ENCODE peak calls at places on chromosomes 3 and 15, in five cellular contexts. One of them, this sample, is unnamed.

GRCh38 chr3:66823532-66823931 is 174.6 kb upstream of the KBTBD8 start:
- DNase-seq in NT2/D1: no peak
- DNase-seq in EH: no peak
- DNase-seq in HepG2: no peak
- DNase-seq in central memory CD4-positive, alpha-beta T cell: no peak
- DNase-seq in this sample: no peak

GRCh38 chr3:142723968-142724681 is at the start of gene TRPC1:
- DNase-seq in NT2/D1: peak
- DNase-seq in EH: peak
- DNase-seq in HepG2: peak
- DNase-seq in central memory CD4-positive, alpha-beta T cell: peak
- DNase-seq in this sample: peak

GRCh38 chr3:43153189-43154083 is 47.6 kb upstream of the POMGNT2 start:
- DNase-seq in HepG2: no peak
- DNase-seq in central memory CD4-positive, alpha-beta T cell: no peak
- DNase-seq in NT2/D1: no peak
- DNase-seq in EH: peak
- DNase-seq in this sample: peak

GRCh38 chr3:58058654-58059263 is 50.5 kb downstream of the FLNB start:
- DNase-seq in EH: peak
- DNase-seq in central memory CD4-positive, alpha-beta T cell: no peak
- DNase-seq in HepG2: no peak
- DNase-seq in NT2/D1: no peak
- DNase-seq in this sample: no peak

GRCh38 chr15:81338422-81339007 is 14.6 kb upstream of the STARD5 start:
- DNase-seq in NT2/D1: no peak
- DNase-seq in HepG2: no peak
- DNase-seq in EH: peak
- DNase-seq in central memory CD4-positive, alpha-beta T cell: no peak
- DNase-seq in this sample: no peak

GRCh38 chr3:159273070-159273469 is 471.2 kb downstream of the MFSD1 start:
- DNase-seq in central memory CD4-positive, alpha-beta T cell: no peak
- DNase-seq in NT2/D1: no peak
- DNase-seq in HepG2: no peak
- DNase-seq in EH: no peak
- DNase-seq in this sample: no peak

GRCh38 chr3:100402150-100402706 is 889 bp downstream of the LNP1 start:
- DNase-seq in central memory CD4-positive, alpha-beta T cell: no peak
- DNase-seq in NT2/D1: no peak
- DNase-seq in EH: peak
- DNase-seq in HepG2: no peak
- DNase-seq in this sample: no peak

GRCh38 chr15:25375557-25375956 is 63.3 kb downstream of the UBE3A start:
- DNase-seq in HepG2: peak
- DNase-seq in EH: no peak
- DNase-seq in central memory CD4-positive, alpha-beta T cell: no peak
- DNase-seq in NT2/D1: no peak
- DNase-seq in this sample: no peak

GRCh38 chr3:38453075-38453913 is at the start of gene ACVR2B:
- DNase-seq in HepG2: peak
- DNase-seq in EH: peak
- DNase-seq in central memory CD4-positive, alpha-beta T cell: peak
- DNase-seq in NT2/D1: peak
- DNase-seq in this sample: peak

GRCh38 chr3:117017135-117017990 is 307.8 kb downstream of the TUSC7 start:
- DNase-seq in HepG2: no peak
- DNase-seq in central memory CD4-positive, alpha-beta T cell: no peak
- DNase-seq in EH: no peak
- DNase-seq in NT2/D1: no peak
- DNase-seq in this sample: no peak

GRCh38 chr15:55183679-55184078 is 13.1 kb downstream of the RSL24D1 start:
- DNase-seq in EH: peak
- DNase-seq in central memory CD4-positive, alpha-beta T cell: no peak
- DNase-seq in HepG2: no peak
- DNase-seq in NT2/D1: no peak
- DNase-seq in this sample: no peak

GRCh38 chr3:144361002-144361401 is 389.4 kb downstream of the DIPK2A start:
- DNase-seq in NT2/D1: no peak
- DNase-seq in EH: no peak
- DNase-seq in central memory CD4-positive, alpha-beta T cell: no peak
- DNase-seq in HepG2: no peak
- DNase-seq in this sample: no peak

GRCh38 chr15:78407889-78408640 is 30.0 kb upstream of the IREB2 start:
- DNase-seq in NT2/D1: no peak
- DNase-seq in central memory CD4-positive, alpha-beta T cell: no peak
- DNase-seq in EH: no peak
- DNase-seq in HepG2: no peak
- DNase-seq in this sample: no peak

GRCh38 chr3:184608209-184608608 is 46.6 kb downstream of the EPHB3 start:
- DNase-seq in HepG2: no peak
- DNase-seq in EH: no peak
- DNase-seq in central memory CD4-positive, alpha-beta T cell: peak
- DNase-seq in NT2/D1: no peak
- DNase-seq in this sample: no peak

GRCh38 chr3:89300976-89301375 is 193.6 kb downstream of the EPHA3 start:
- DNase-seq in EH: peak
- DNase-seq in HepG2: no peak
- DNase-seq in central memory CD4-positive, alpha-beta T cell: no peak
- DNase-seq in NT2/D1: no peak
- DNase-seq in this sample: no peak

GRCh38 chr3:14886101-14886500 is 61.3 kb upstream of the NR2C2 start:
- DNase-seq in central memory CD4-positive, alpha-beta T cell: no peak
- DNase-seq in HepG2: no peak
- DNase-seq in EH: no peak
- DNase-seq in NT2/D1: no peak
- DNase-seq in this sample: no peak

GRCh38 chr3:71011565-71012287 is 571.8 kb downstream of the FOXP1 start:
- DNase-seq in central memory CD4-positive, alpha-beta T cell: peak
- DNase-seq in HepG2: no peak
- DNase-seq in EH: no peak
- DNase-seq in NT2/D1: no peak
- DNase-seq in this sample: no peak

GRCh38 chr3:27939940-27940339 is 217.8 kb upstream of the EOMES start:
- DNase-seq in central memory CD4-positive, alpha-beta T cell: no peak
- DNase-seq in EH: peak
- DNase-seq in HepG2: peak
- DNase-seq in NT2/D1: peak
- DNase-seq in this sample: no peak

GRCh38 chr3:188595890-188596376 is 442.0 kb downstream of the LPP start:
- DNase-seq in central memory CD4-positive, alpha-beta T cell: no peak
- DNase-seq in NT2/D1: no peak
- DNase-seq in EH: peak
- DNase-seq in HepG2: no peak
- DNase-seq in this sample: no peak

GRCh38 chr3:12444582-12445468 is 39.5 kb upstream of the TSEN2 start:
- DNase-seq in HepG2: peak
- DNase-seq in central memory CD4-positive, alpha-beta T cell: no peak
- DNase-seq in EH: peak
- DNase-seq in NT2/D1: no peak
- DNase-seq in this sample: no peak

GRCh38 chr3:186427627-186428026 is 65.6 kb upstream of the DGKG start:
- DNase-seq in HepG2: no peak
- DNase-seq in NT2/D1: no peak
- DNase-seq in EH: peak
- DNase-seq in central memory CD4-positive, alpha-beta T cell: no peak
- DNase-seq in this sample: no peak

GRCh38 chr15:100877551-100877950 is 2.1 kb upstream of the ALDH1A3 start:
- DNase-seq in EH: no peak
- DNase-seq in HepG2: no peak
- DNase-seq in central memory CD4-positive, alpha-beta T cell: no peak
- DNase-seq in NT2/D1: no peak
- DNase-seq in this sample: no peak

GRCh38 chr3:140276698-140277097 is 341.7 kb downstream of the CLSTN2 start:
- DNase-seq in central memory CD4-positive, alpha-beta T cell: no peak
- DNase-seq in NT2/D1: peak
- DNase-seq in EH: peak
- DNase-seq in HepG2: peak
- DNase-seq in this sample: no peak

GRCh38 chr3:81816473-81817260 is 55.2 kb upstream of the GBE1 start:
- DNase-seq in NT2/D1: no peak
- DNase-seq in central memory CD4-positive, alpha-beta T cell: no peak
- DNase-seq in EH: peak
- DNase-seq in HepG2: no peak
- DNase-seq in this sample: no peak

GRCh38 chr15:43169888-43170287 is 15.3 kb upstream of the CCNDBP1 start:
- DNase-seq in EH: peak
- DNase-seq in HepG2: no peak
- DNase-seq in NT2/D1: no peak
- DNase-seq in central memory CD4-positive, alpha-beta T cell: no peak
- DNase-seq in this sample: no peak

GRCh38 chr3:55468251-55468650 is 18.9 kb downstream of the WNT5A start:
- DNase-seq in EH: peak
- DNase-seq in central memory CD4-positive, alpha-beta T cell: no peak
- DNase-seq in NT2/D1: no peak
- DNase-seq in HepG2: no peak
- DNase-seq in this sample: no peak

GRCh38 chr3:124372784-124373183 is 357.5 kb upstream of the UMPS start:
- DNase-seq in NT2/D1: peak
- DNase-seq in HepG2: no peak
- DNase-seq in EH: no peak
- DNase-seq in central memory CD4-positive, alpha-beta T cell: no peak
- DNase-seq in this sample: no peak

GRCh38 chr3:33173103-33173502 is 45.5 kb downstream of the SUSD5 start:
- DNase-seq in NT2/D1: no peak
- DNase-seq in EH: no peak
- DNase-seq in central memory CD4-positive, alpha-beta T cell: no peak
- DNase-seq in HepG2: no peak
- DNase-seq in this sample: no peak

GRCh38 chr3:123656691-123657090 is 71.8 kb upstream of the HACD2 start:
- DNase-seq in HepG2: no peak
- DNase-seq in central memory CD4-positive, alpha-beta T cell: no peak
- DNase-seq in EH: no peak
- DNase-seq in NT2/D1: no peak
- DNase-seq in this sample: no peak

GRCh38 chr15:76330281-76330680 is 6.3 kb upstream of the ISL2 start:
- DNase-seq in central memory CD4-positive, alpha-beta T cell: no peak
- DNase-seq in NT2/D1: no peak
- DNase-seq in HepG2: peak
- DNase-seq in EH: peak
- DNase-seq in this sample: no peak

GRCh38 chr3:112437146-112438022 is 61.9 kb downstream of the BTLA start:
- DNase-seq in NT2/D1: peak
- DNase-seq in HepG2: peak
- DNase-seq in EH: peak
- DNase-seq in central memory CD4-positive, alpha-beta T cell: peak
- DNase-seq in this sample: no peak

GRCh38 chr3:43759297-43759782 is 68.6 kb downstream of the ABHD5 start:
- DNase-seq in EH: peak
- DNase-seq in central memory CD4-positive, alpha-beta T cell: no peak
- DNase-seq in HepG2: peak
- DNase-seq in NT2/D1: no peak
- DNase-seq in this sample: no peak

GRCh38 chr3:184786271-184787010 is 25.5 kb upstream of the VPS8 start:
- DNase-seq in NT2/D1: no peak
- DNase-seq in EH: peak
- DNase-seq in central memory CD4-positive, alpha-beta T cell: no peak
- DNase-seq in HepG2: no peak
- DNase-seq in this sample: no peak

GRCh38 chr15:48929611-48930170 is 34.0 kb downstream of the SHC4 start:
- DNase-seq in NT2/D1: no peak
- DNase-seq in HepG2: no peak
- DNase-seq in central memory CD4-positive, alpha-beta T cell: no peak
- DNase-seq in EH: peak
- DNase-seq in this sample: no peak

GRCh38 chr15:76378691-76379090 is 42.1 kb downstream of the ISL2 start:
- DNase-seq in NT2/D1: no peak
- DNase-seq in EH: no peak
- DNase-seq in central memory CD4-positive, alpha-beta T cell: no peak
- DNase-seq in HepG2: no peak
- DNase-seq in this sample: no peak

GRCh38 chr15:82183121-82184031 is 79.2 kb downstream of the EFL1 start:
- DNase-seq in NT2/D1: no peak
- DNase-seq in EH: peak
- DNase-seq in HepG2: no peak
- DNase-seq in central memory CD4-positive, alpha-beta T cell: no peak
- DNase-seq in this sample: no peak